ENCODE peak calls at places on chromosomes 2 and 18, in five cellular contexts. One of them, this sample, is unnamed.

GRCh38 chr2:231200805-231201474 is 2.5 kb downstream of the ARMC9 start:
- DNase-seq in DND-41: no peak
- DNase-seq in mesothelial cell of epicardium: no peak
- DNase-seq in activated T-cell treated with anti-CD3 and anti-CD28 coated beads for 24 hours: no peak
- DNase-seq in naive thymus-derived CD4-positive, alpha-beta T cell: no peak
- DNase-seq in this sample: no peak

GRCh38 chr2:9364373-9364772 is 59.0 kb downstream of the ITGB1BP1 start:
- DNase-seq in mesothelial cell of epicardium: no peak
- DNase-seq in naive thymus-derived CD4-positive, alpha-beta T cell: no peak
- DNase-seq in DND-41: no peak
- DNase-seq in activated T-cell treated with anti-CD3 and anti-CD28 coated beads for 24 hours: no peak
- DNase-seq in this sample: no peak

GRCh38 chr2:111669928-111670695 is 213.9 kb downstream of the ANAPC1 start:
- DNase-seq in mesothelial cell of epicardium: no peak
- DNase-seq in activated T-cell treated with anti-CD3 and anti-CD28 coated beads for 24 hours: no peak
- DNase-seq in DND-41: peak; percentile 33
- DNase-seq in naive thymus-derived CD4-positive, alpha-beta T cell: no peak
- DNase-seq in this sample: no peak

GRCh38 chr2:241863021-241863954 is 4.6 kb upstream of the PDCD1 start:
- DNase-seq in naive thymus-derived CD4-positive, alpha-beta T cell: no peak
- DNase-seq in mesothelial cell of epicardium: no peak
- DNase-seq in activated T-cell treated with anti-CD3 and anti-CD28 coated beads for 24 hours: peak; percentile 57
- DNase-seq in DND-41: peak; percentile 49
- DNase-seq in this sample: no peak

GRCh38 chr2:74530239-74531161 is 767 bp downstream of the HTRA2 start:
- DNase-seq in mesothelial cell of epicardium: no peak
- DNase-seq in activated T-cell treated with anti-CD3 and anti-CD28 coated beads for 24 hours: no peak
- DNase-seq in DND-41: peak; percentile 58
- DNase-seq in naive thymus-derived CD4-positive, alpha-beta T cell: peak; percentile 32
- DNase-seq in this sample: no peak

GRCh38 chr2:110770696-110771425 is 38.5 kb downstream of the ACOXL start:
- DNase-seq in mesothelial cell of epicardium: no peak
- DNase-seq in naive thymus-derived CD4-positive, alpha-beta T cell: no peak
- DNase-seq in activated T-cell treated with anti-CD3 and anti-CD28 coated beads for 24 hours: no peak
- DNase-seq in DND-41: no peak
- DNase-seq in this sample: no peak

GRCh38 chr2:30511122-30512083 is 64.4 kb downstream of the LCLAT1 start:
- DNase-seq in naive thymus-derived CD4-positive, alpha-beta T cell: no peak
- DNase-seq in mesothelial cell of epicardium: no peak
- DNase-seq in DND-41: no peak
- DNase-seq in activated T-cell treated with anti-CD3 and anti-CD28 coated beads for 24 hours: no peak
- DNase-seq in this sample: no peak

GRCh38 chr18:4204151-4204720 is 250.9 kb downstream of the DLGAP1 start:
- DNase-seq in DND-41: no peak
- DNase-seq in mesothelial cell of epicardium: no peak
- DNase-seq in naive thymus-derived CD4-positive, alpha-beta T cell: no peak
- DNase-seq in activated T-cell treated with anti-CD3 and anti-CD28 coated beads for 24 hours: no peak
- DNase-seq in this sample: no peak

GRCh38 chr18:9808530-9809241 is 77.1 kb upstream of the TXNDC2 start:
- DNase-seq in activated T-cell treated with anti-CD3 and anti-CD28 coated beads for 24 hours: no peak
- DNase-seq in DND-41: no peak
- DNase-seq in mesothelial cell of epicardium: no peak
- DNase-seq in naive thymus-derived CD4-positive, alpha-beta T cell: no peak
- DNase-seq in this sample: no peak

GRCh38 chr2:198525196-198525595 is 720.8 kb downstream of the PLCL1 start:
- DNase-seq in DND-41: no peak
- DNase-seq in mesothelial cell of epicardium: no peak
- DNase-seq in activated T-cell treated with anti-CD3 and anti-CD28 coated beads for 24 hours: no peak
- DNase-seq in naive thymus-derived CD4-positive, alpha-beta T cell: no peak
- DNase-seq in this sample: no peak

GRCh38 chr2:133755515-133756311 is 187.4 kb upstream of the NCKAP5 start:
- DNase-seq in naive thymus-derived CD4-positive, alpha-beta T cell: no peak
- DNase-seq in activated T-cell treated with anti-CD3 and anti-CD28 coated beads for 24 hours: no peak
- DNase-seq in mesothelial cell of epicardium: no peak
- DNase-seq in DND-41: no peak
- DNase-seq in this sample: no peak

GRCh38 chr2:170361359-170361936 is 183.5 kb downstream of the MYO3B start:
- DNase-seq in naive thymus-derived CD4-positive, alpha-beta T cell: peak; percentile 47
- DNase-seq in DND-41: peak; percentile 55
- DNase-seq in mesothelial cell of epicardium: no peak
- DNase-seq in activated T-cell treated with anti-CD3 and anti-CD28 coated beads for 24 hours: peak; percentile 37
- DNase-seq in this sample: peak; percentile 69

GRCh38 chr2:43766006-43766405 is 7.8 kb upstream of the DYNC2LI1 start:
- DNase-seq in mesothelial cell of epicardium: no peak
- DNase-seq in activated T-cell treated with anti-CD3 and anti-CD28 coated beads for 24 hours: no peak
- DNase-seq in DND-41: no peak
- DNase-seq in naive thymus-derived CD4-positive, alpha-beta T cell: no peak
- DNase-seq in this sample: no peak

GRCh38 chr2:136116111-136116812 is 1.7 kb downstream of the CXCR4 start:
- DNase-seq in activated T-cell treated with anti-CD3 and anti-CD28 coated beads for 24 hours: peak; percentile 32
- DNase-seq in naive thymus-derived CD4-positive, alpha-beta T cell: peak; percentile 91
- DNase-seq in mesothelial cell of epicardium: no peak
- DNase-seq in DND-41: peak; percentile 94
- DNase-seq in this sample: no peak

GRCh38 chr18:406677-407076 is 93.8 kb downstream of the COLEC12 start:
- DNase-seq in mesothelial cell of epicardium: no peak
- DNase-seq in DND-41: no peak
- DNase-seq in naive thymus-derived CD4-positive, alpha-beta T cell: no peak
- DNase-seq in activated T-cell treated with anti-CD3 and anti-CD28 coated beads for 24 hours: no peak
- DNase-seq in this sample: no peak

GRCh38 chr18:31554776-31555175 is 36.9 kb upstream of the TTR start:
- DNase-seq in naive thymus-derived CD4-positive, alpha-beta T cell: no peak
- DNase-seq in mesothelial cell of epicardium: no peak
- DNase-seq in activated T-cell treated with anti-CD3 and anti-CD28 coated beads for 24 hours: no peak
- DNase-seq in DND-41: no peak
- DNase-seq in this sample: no peak

GRCh38 chr18:24695168-24695567 is 234.7 kb downstream of the HRH4 start:
- DNase-seq in DND-41: no peak
- DNase-seq in naive thymus-derived CD4-positive, alpha-beta T cell: no peak
- DNase-seq in mesothelial cell of epicardium: no peak
- DNase-seq in activated T-cell treated with anti-CD3 and anti-CD28 coated beads for 24 hours: no peak
- DNase-seq in this sample: no peak

GRCh38 chr2:43218550-43219382 is 7.6 kb downstream of the ZFP36L2 start:
- DNase-seq in activated T-cell treated with anti-CD3 and anti-CD28 coated beads for 24 hours: peak; percentile 44
- DNase-seq in DND-41: peak; percentile 62
- DNase-seq in naive thymus-derived CD4-positive, alpha-beta T cell: peak; percentile 79
- DNase-seq in mesothelial cell of epicardium: no peak
- DNase-seq in this sample: no peak

GRCh38 chr18:12391487-12392136 is 14.6 kb upstream of the AFG3L2 start:
- DNase-seq in DND-41: peak; percentile 32
- DNase-seq in mesothelial cell of epicardium: no peak
- DNase-seq in activated T-cell treated with anti-CD3 and anti-CD28 coated beads for 24 hours: peak; percentile 38
- DNase-seq in naive thymus-derived CD4-positive, alpha-beta T cell: peak; percentile 59
- DNase-seq in this sample: no peak

GRCh38 chr2:186551323-186552050 is 38.4 kb upstream of the ITGAV start:
- DNase-seq in DND-41: no peak
- DNase-seq in activated T-cell treated with anti-CD3 and anti-CD28 coated beads for 24 hours: no peak
- DNase-seq in naive thymus-derived CD4-positive, alpha-beta T cell: no peak
- DNase-seq in mesothelial cell of epicardium: no peak
- DNase-seq in this sample: no peak

GRCh38 chr2:179237209-179237946 is 27.3 kb downstream of the SESTD1 start:
- DNase-seq in activated T-cell treated with anti-CD3 and anti-CD28 coated beads for 24 hours: no peak
- DNase-seq in mesothelial cell of epicardium: no peak
- DNase-seq in DND-41: no peak
- DNase-seq in naive thymus-derived CD4-positive, alpha-beta T cell: no peak
- DNase-seq in this sample: no peak

GRCh38 chr18:79523738-79524180 is 128.0 kb downstream of the NFATC1 start:
- DNase-seq in activated T-cell treated with anti-CD3 and anti-CD28 coated beads for 24 hours: peak; percentile 71
- DNase-seq in DND-41: peak; percentile 73
- DNase-seq in naive thymus-derived CD4-positive, alpha-beta T cell: peak; percentile 83
- DNase-seq in mesothelial cell of epicardium: no peak
- DNase-seq in this sample: no peak

GRCh38 chr2:98269274-98269673 is 77.0 kb upstream of the CNGA3 start:
- DNase-seq in DND-41: peak; percentile 30
- DNase-seq in mesothelial cell of epicardium: no peak
- DNase-seq in naive thymus-derived CD4-positive, alpha-beta T cell: no peak
- DNase-seq in activated T-cell treated with anti-CD3 and anti-CD28 coated beads for 24 hours: no peak
- DNase-seq in this sample: no peak

GRCh38 chr2:237500681-237501424 is 13.8 kb downstream of the MLPH start:
- DNase-seq in DND-41: no peak
- DNase-seq in naive thymus-derived CD4-positive, alpha-beta T cell: no peak
- DNase-seq in activated T-cell treated with anti-CD3 and anti-CD28 coated beads for 24 hours: no peak
- DNase-seq in mesothelial cell of epicardium: no peak
- DNase-seq in this sample: no peak

GRCh38 chr2:66851449-66851872 is 416.5 kb downstream of the MEIS1 start:
- DNase-seq in naive thymus-derived CD4-positive, alpha-beta T cell: no peak
- DNase-seq in activated T-cell treated with anti-CD3 and anti-CD28 coated beads for 24 hours: no peak
- DNase-seq in DND-41: no peak
- DNase-seq in mesothelial cell of epicardium: no peak
- DNase-seq in this sample: no peak

GRCh38 chr2:10120938-10121574 is 1.5 kb upstream of the RRM2 start:
- DNase-seq in naive thymus-derived CD4-positive, alpha-beta T cell: no peak
- DNase-seq in mesothelial cell of epicardium: no peak
- DNase-seq in activated T-cell treated with anti-CD3 and anti-CD28 coated beads for 24 hours: no peak
- DNase-seq in DND-41: peak; percentile 47
- DNase-seq in this sample: no peak

GRCh38 chr18:55779711-55780590 is 192.0 kb upstream of the TCF4 start:
- DNase-seq in activated T-cell treated with anti-CD3 and anti-CD28 coated beads for 24 hours: no peak
- DNase-seq in naive thymus-derived CD4-positive, alpha-beta T cell: no peak
- DNase-seq in DND-41: no peak
- DNase-seq in mesothelial cell of epicardium: peak; percentile 37
- DNase-seq in this sample: peak; percentile 63

GRCh38 chr2:46034535-46034934 is 262.7 kb upstream of the EPAS1 start:
- DNase-seq in DND-41: no peak
- DNase-seq in mesothelial cell of epicardium: no peak
- DNase-seq in activated T-cell treated with anti-CD3 and anti-CD28 coated beads for 24 hours: no peak
- DNase-seq in naive thymus-derived CD4-positive, alpha-beta T cell: no peak
- DNase-seq in this sample: no peak

GRCh38 chr2:182018218-182018617 is 32.6 kb downstream of the PPP1R1C start:
- DNase-seq in activated T-cell treated with anti-CD3 and anti-CD28 coated beads for 24 hours: no peak
- DNase-seq in DND-41: no peak
- DNase-seq in mesothelial cell of epicardium: no peak
- DNase-seq in naive thymus-derived CD4-positive, alpha-beta T cell: no peak
- DNase-seq in this sample: no peak

This sample was measured in H1.